ENCODE peak calls at places on chromosomes 3 and 15, in nine cellular contexts. O, S, A, Y, W, P, Q, G and Z are unnamed samples.

GRCh38 chr3:187165144-187165543 is 25.8 kb upstream of the RPL39L start:
- DNase-seq in W (no peak), P (peak; percentile 22), Q (peak; percentile 93), O (peak; percentile 60), G (peak; percentile 78), Y (no peak), A (no peak), S (no peak), Z (peak; percentile 27)

GRCh38 chr15:57003418-57003817 is 85.0 kb downstream of the TCF12 start:
- DNase-seq in A (peak; percentile 67), Y (no peak), G (peak; percentile 65), P (no peak), W (no peak), O (peak; percentile 87), Q (no peak), S (no peak), Z (no peak)

GRCh38 chr3:110391640-110392395 is 679.8 kb upstream of the NECTIN3 start:
- DNase-seq in Q (no peak), Y (no peak), A (no peak), O (peak; percentile 36), W (no peak), S (no peak), P (no peak), G (peak; percentile 13), Z (no peak)

GRCh38 chr15:57548325-57548724 is 43.4 kb upstream of the MYZAP start:
- DNase-seq in P (no peak), G (no peak), S (no peak), A (no peak), W (no peak), Q (no peak), O (no peak), Y (no peak), Z (no peak)

GRCh38 chr15:66008920-66009572 is 139.8 kb downstream of the RAB11A start:
- DNase-seq in A (no peak), Y (no peak), S (no peak), P (no peak), G (no peak), W (no peak), Q (no peak), O (peak; percentile 26), Z (no peak)

GRCh38 chr3:15377961-15378791 is 45.8 kb upstream of the SH3BP5 start:
- DNase-seq in P (peak; percentile 91), Y (peak; percentile 84), O (peak; percentile 93), G (peak; percentile 98), W (peak; percentile 68), A (peak; percentile 79), S (peak; percentile 52), Q (peak; percentile 83), Z (peak; percentile 86)

GRCh38 chr3:146625117-146625775 is 20.1 kb upstream of the PLSCR5 start:
- DNase-seq in Y (no peak), W (no peak), Q (no peak), G (peak; percentile 27), P (no peak), S (peak; percentile 12), O (peak; percentile 18), A (no peak), Z (no peak)

GRCh38 chr15:97993310-97993738 is 32.8 kb downstream of the ARRDC4 start:
- DNase-seq in A (no peak), S (no peak), Q (no peak), O (peak; percentile 73), W (no peak), Y (no peak), G (no peak), P (no peak), Z (peak; percentile 35)

GRCh38 chr3:149584236-149584635 is 73.6 kb downstream of the WWTR1 start:
- DNase-seq in O (no peak), Q (no peak), A (no peak), P (no peak), Y (no peak), W (no peak), S (no peak), G (no peak), Z (no peak)

GRCh38 chr3:32442766-32443165 is 51.1 kb downstream of the CMTM7 start:
- DNase-seq in W (no peak), P (no peak), A (no peak), S (no peak), O (peak; percentile 59), G (no peak), Q (no peak), Y (no peak), Z (no peak)

GRCh38 chr15:34367128-34368081 is at the start of gene LPCAT4:
- DNase-seq in Q (peak; percentile 89), W (peak; percentile 79), A (peak; percentile 53), S (peak; percentile 99), G (peak; percentile 93), P (peak; percentile 82), Y (peak; percentile 87), O (peak; percentile 87), Z (peak; percentile 92)

GRCh38 chr15:45943255-45943654 is 308.4 kb downstream of the SQOR start:
- DNase-seq in A (no peak), Q (no peak), W (no peak), P (no peak), S (no peak), Y (no peak), O (no peak), G (no peak), Z (no peak)

GRCh38 chr3:59388555-59389280 is 338.9 kb upstream of the CFAP20DC start:
- DNase-seq in P (no peak), G (no peak), Y (no peak), Q (no peak), W (no peak), S (no peak), A (no peak), O (no peak), Z (no peak)

GRCh38 chr3:56693750-56694149 is 10.7 kb upstream of the TASOR start:
- DNase-seq in Q (no peak), O (no peak), G (peak; percentile 42), S (no peak), Y (no peak), P (no peak), W (no peak), A (no peak), Z (no peak)

GRCh38 chr3:189355115-189355480 is 183.3 kb downstream of the TPRG1 start:
- DNase-seq in P (no peak), G (no peak), Y (no peak), O (no peak), W (no peak), A (no peak), S (no peak), Q (no peak), Z (no peak)

GRCh38 chr3:40166997-40167396 is 142.5 kb upstream of the EIF1B start:
- DNase-seq in G (no peak), A (no peak), P (no peak), Y (no peak), W (no peak), O (no peak), S (no peak), Q (no peak), Z (no peak)

GRCh38 chr3:135803291-135803690 is 162.2 kb upstream of the PPP2R3A start:
- DNase-seq in S (no peak), Q (no peak), W (no peak), O (peak; percentile 3), P (no peak), G (no peak), A (no peak), Y (no peak), Z (no peak)

GRCh38 chr15:45670061-45670460 is 35.2 kb downstream of the SQOR start:
- DNase-seq in Y (no peak), P (no peak), A (no peak), G (no peak), Q (no peak), S (no peak), W (no peak), O (no peak), Z (no peak)

GRCh38 chr3:32354362-32354778 is 37.3 kb upstream of the CMTM7 start:
- DNase-seq in P (no peak), A (no peak), S (no peak), O (no peak), G (peak; percentile 82), Q (no peak), W (no peak), Y (no peak), Z (no peak)